ENCODE peak calls at places on chromosome 19, in four cellular contexts. U, N, K and Z are unnamed samples.

GRCh38 chr19:4454952-4455738 is 2.4 kb downstream of the UBXN6 start:
- DNase-seq in U (peak), N (no peak), K (no peak), Z (no peak)

GRCh38 chr19:11821474-11821873 is 7.4 kb downstream of the ZNF440 start:
- DNase-seq in U (peak), N (no peak), K (no peak), Z (no peak)

GRCh38 chr19:58170860-58171259 is 12.0 kb upstream of the ZNF274 start:
- DNase-seq in U (peak), N (no peak), K (no peak), Z (no peak)

GRCh38 chr19:18444513-18444912 is 6.6 kb upstream of the ISYNA1 start:
- DNase-seq in U (no peak), N (no peak), K (no peak), Z (no peak)

GRCh38 chr19:8631425-8631819 is 989 bp downstream of the NFILZ start:
- DNase-seq in U (peak), N (no peak), K (peak), Z (no peak)

GRCh38 chr19:35755550-35756371 is 1.1 kb downstream of the HSPB6 start:
- DNase-seq in U (peak), N (no peak), K (no peak), Z (peak)

GRCh38 chr19:30450101-30450500 is 77.9 kb downstream of the ZNF536 start:
- DNase-seq in U (no peak), N (no peak), K (peak), Z (peak)

GRCh38 chr19:38411041-38411712 is 8.3 kb downstream of the FAM98C start:
- DNase-seq in U (no peak), N (no peak), K (no peak), Z (no peak)

GRCh38 chr19:33703438-33703750 is 81.6 kb downstream of the CHST8 start:
- DNase-seq in U (no peak), N (no peak), K (no peak), Z (no peak)

GRCh38 chr19:41405776-41406175 is 8.2 kb downstream of the BCKDHA start:
- DNase-seq in U (no peak), N (no peak), K (no peak), Z (no peak)

GRCh38 chr19:49056101-49056901 is 1.2 kb downstream of the CGB7 start:
- DNase-seq in U (peak), N (peak), K (peak), Z (peak)

GRCh38 chr19:38650180-38650775 is 2.8 kb downstream of the ACTN4 start:
- DNase-seq in U (no peak), N (no peak), K (no peak), Z (no peak)

GRCh38 chr19:10651821-10652220 is 2.3 kb upstream of the ILF3 start:
- DNase-seq in U (no peak), N (no peak), K (no peak), Z (no peak)

GRCh38 chr19:23378948-23379347 is 16.3 kb downstream of the ZNF91 start:
- DNase-seq in U (no peak), N (no peak), K (no peak), Z (no peak)

GRCh38 chr19:11437955-11438354 is 2.5 kb downstream of the PRKCSH start:
- DNase-seq in U (no peak), N (no peak), K (no peak), Z (no peak)

GRCh38 chr19:31976775-31977536 is 368.5 kb upstream of the ZNF507 start:
- DNase-seq in U (no peak), N (peak), K (no peak), Z (no peak)

GRCh38 chr19:6233827-6234511 is 45.8 kb downstream of the MLLT1 start:
- DNase-seq in U (no peak), N (no peak), K (no peak), Z (no peak)

GRCh38 chr19:5090780-5091575 is 122.1 kb downstream of the KDM4B start:
- DNase-seq in U (peak), N (no peak), K (peak), Z (no peak)

GRCh38 chr19:1725100-1726064 is 27.9 kb upstream of the ONECUT3 start:
- DNase-seq in U (peak), N (peak), K (peak), Z (peak)

GRCh38 chr19:18051887-18052286 is 34.8 kb downstream of the IL12RB1 start:
- DNase-seq in U (no peak), N (no peak), K (no peak), Z (no peak)

GRCh38 chr19:13053761-13054604 is 48.7 kb downstream of the LYL1 start:
- DNase-seq in U (peak), N (no peak), K (peak), Z (no peak)

GRCh38 chr19:6126335-6126974 is 9.0 kb upstream of the ACSBG2 start:
- DNase-seq in U (peak), N (no peak), K (peak), Z (peak)

GRCh38 chr19:4811328-4812131 is 20.0 kb downstream of the TICAM1 start:
- DNase-seq in U (peak), N (peak), K (peak), Z (peak)

GRCh38 chr19:14116918-14117578 is 514 bp downstream of the PRKACA start:
- DNase-seq in U (no peak), N (no peak), K (no peak), Z (no peak)

GRCh38 chr19:50371914-50372475 is 4.3 kb upstream of the NR1H2 start:
- DNase-seq in U (no peak), N (no peak), K (no peak), Z (no peak)

DNA sequence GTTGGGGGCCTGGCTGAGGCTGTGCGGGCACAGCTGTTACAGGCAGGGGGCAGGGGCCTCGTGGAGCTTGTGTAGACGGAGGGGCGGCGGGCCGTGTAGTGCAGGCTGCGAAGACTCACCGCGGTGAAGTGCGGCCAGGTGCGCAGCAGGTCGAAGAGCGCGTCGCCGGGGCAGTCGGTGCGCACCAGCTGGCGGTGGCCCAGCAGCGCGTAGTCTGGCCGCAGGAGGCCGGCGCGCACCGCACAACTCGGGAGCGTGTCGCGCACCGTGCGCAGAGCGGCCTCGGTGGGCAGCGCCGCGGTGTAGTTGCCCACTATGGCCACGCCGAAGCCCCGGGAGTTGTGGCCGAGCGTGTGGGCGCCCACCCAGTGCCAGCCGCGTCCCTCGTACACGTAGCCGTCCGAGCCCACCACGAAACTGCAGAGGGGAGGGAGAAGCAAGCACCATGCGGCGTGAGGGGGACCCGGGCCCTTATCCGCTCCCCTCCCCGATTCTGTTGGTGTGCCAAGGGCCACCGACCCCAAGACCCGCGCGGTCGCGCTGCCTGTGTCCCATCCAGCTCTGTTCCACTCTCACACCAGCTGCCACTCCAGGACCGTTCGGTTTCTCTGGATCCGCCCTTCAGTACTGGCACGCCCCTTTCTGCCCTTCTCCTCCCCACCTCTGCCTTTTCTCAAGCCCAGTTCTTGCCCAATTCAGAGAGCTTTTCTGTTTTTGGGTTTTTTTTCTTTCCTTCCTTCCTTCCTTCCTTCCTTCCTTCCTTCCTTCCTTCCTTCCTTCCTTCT is 5.4 kb upstream of the RASAL3 start:
- DNase-seq in U (no peak), N (peak), K (no peak), Z (peak)
- H3K56ac ChIP-seq in U (no peak), N (no peak), K (no peak), Z (no peak)

DNA sequence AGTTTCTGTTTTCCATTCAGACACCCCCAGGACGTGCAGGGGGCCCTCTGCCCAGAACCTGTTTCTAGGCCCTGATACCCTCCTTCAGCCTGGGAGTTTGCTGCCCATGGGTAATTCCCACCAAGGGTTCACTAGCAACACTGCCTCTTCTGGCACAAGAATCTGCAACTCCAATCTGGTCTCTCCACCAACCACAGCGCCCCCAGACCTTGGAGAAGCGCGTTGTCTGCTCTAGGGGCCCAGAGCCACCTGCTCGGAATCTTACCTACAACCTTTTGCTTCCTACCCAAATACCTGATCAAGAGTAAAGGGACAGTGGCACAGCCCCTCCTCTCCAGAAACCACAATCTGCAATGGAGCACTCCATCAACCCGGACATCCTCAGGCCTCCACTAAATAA is 763 bp downstream of the ZNF180 start:
- DNase-seq in U (no peak), N (no peak), K (no peak), Z (peak)
- H2BK5ac ChIP-seq in U (no peak), N (peak), K (no peak), Z (no peak)

DNA sequence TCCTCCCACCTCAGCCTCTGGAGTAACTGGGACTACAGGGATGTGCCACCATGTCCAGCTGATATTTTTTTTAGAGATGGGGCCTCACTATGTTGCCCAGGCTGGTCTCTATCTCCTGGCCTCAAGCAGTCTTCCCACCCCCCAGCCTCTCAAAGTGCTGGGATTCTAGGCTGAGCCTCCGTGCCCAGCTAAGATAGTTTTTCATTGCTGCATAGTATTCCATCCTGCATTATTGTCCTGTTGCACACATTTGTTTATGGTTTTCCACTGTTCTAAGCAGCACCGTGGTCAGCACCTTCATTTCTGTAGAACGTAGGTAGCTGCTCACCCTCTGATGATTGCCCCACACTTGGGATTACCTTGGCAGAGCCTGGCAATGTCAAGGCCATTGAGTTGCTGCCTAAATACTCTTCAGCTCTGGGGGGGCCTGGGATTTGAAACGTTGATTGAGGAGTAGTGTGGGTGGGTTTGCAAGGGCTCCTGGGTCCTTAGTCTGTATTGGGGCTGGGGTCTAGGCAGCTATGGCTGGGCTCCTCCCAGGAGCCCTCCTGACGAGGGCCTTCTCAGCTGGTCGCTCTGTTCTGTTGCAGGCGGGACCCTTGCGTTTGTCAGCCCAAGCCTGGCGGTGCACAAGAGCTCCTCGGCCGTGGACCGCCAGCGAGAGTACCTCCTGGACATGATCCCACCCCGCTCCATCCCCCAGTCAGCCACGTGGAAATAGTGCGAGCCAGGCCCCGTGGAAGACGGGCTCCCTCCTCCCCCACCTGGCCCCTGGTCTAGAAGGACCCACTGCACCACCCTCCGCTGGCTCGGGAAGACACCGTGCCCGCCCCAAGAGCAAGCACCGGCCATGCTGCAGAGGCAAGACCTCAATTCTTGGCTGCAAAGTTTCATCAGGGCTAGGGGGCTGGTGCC is 10.3 kb downstream of the TSSK6 start:
- DNase-seq in U (no peak), N (no peak), K (no peak), Z (no peak)
- H3K56ac ChIP-seq in U (no peak), N (no peak), K (no peak), Z (no peak)

GRCh38 chr19:39908803-39909202 is 25.6 kb downstream of the FCGBP start:
- DNase-seq in U (no peak), N (no peak), K (no peak), Z (no peak)
- H2BK5ac ChIP-seq in U (no peak), N (no peak), K (no peak), Z (no peak)

GRCh38 chr19:2912306-2912705 is 11.6 kb downstream of the ZNF57 start:
- DNase-seq in U (no peak), N (no peak), K (no peak), Z (no peak)
- H3K56ac ChIP-seq in U (no peak), N (no peak), K (no peak), Z (no peak)

DNA sequence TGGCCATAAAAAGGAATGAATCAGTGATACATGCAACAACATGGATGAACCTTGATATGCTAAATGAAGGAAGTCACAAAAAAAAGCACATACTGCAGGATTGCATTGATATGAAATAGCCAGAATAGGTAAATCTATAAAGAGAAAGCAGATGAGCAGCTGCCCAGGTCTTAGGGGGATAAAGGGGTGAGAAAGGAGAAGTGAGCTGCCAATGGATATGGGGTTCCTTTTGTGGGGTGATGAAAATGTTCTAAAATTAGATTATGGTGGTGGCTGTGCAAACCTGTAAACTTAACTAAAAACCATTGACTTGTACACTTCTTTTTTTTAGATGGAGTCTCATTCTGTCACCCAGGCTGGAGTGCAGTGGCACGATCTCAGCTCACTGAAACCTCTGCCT is 12.1 kb downstream of the HAS1 start:
- DNase-seq in U (no peak), N (no peak), K (no peak), Z (no peak)
- H2BK5ac ChIP-seq in U (no peak), N (no peak), K (no peak), Z (no peak)

GRCh38 chr19:16677060-16677459 is 16.1 kb downstream of the TMEM38A start:
- DNase-seq in U (no peak), N (no peak), K (no peak), Z (no peak)
- H3K56ac ChIP-seq in U (no peak), N (no peak), K (no peak), Z (no peak)